ENCODE peak calls at places on chromosomes 16 and 17, in six cellular contexts. A is SK-N-SH, F is HepG2, C is H1, Q is GM12878, S is K562. J is an unnamed sample.

GRCh38 chr16:19884021-19884485 is 595 bp downstream of the GPRC5B start:
- DNase-seq in S (no peak), A (peak; percentile 70), Q (no peak), C (no peak), F (no peak), J (no peak)

GRCh38 chr17:72560303-72561247 is 439.8 kb downstream of the SOX9 start:
- DNase-seq in S (peak; percentile 77), A (peak; percentile 88), F (peak; percentile 68), Q (no peak), C (no peak), J (peak; percentile 87)

GRCh38 chr16:19294156-19294649 is 8.7 kb downstream of the CLEC19A start:
- DNase-seq in Q (peak; percentile 84), F (no peak), C (no peak), S (no peak), A (no peak), J (no peak)

GRCh38 chr16:49937886-49938285 is 82.0 kb upstream of the ZNF423 start:
- DNase-seq in C (no peak), F (no peak), S (no peak), Q (no peak), A (no peak), J (no peak)

GRCh38 chr17:31803494-31804213 is 55.4 kb downstream of the COPRS start:
- DNase-seq in A (no peak), F (peak; percentile 98), S (no peak), Q (no peak), C (no peak), J (peak; percentile 72)

GRCh38 chr17:6045621-6046357 is 24.4 kb upstream of the WSCD1 start:
- DNase-seq in F (no peak), A (no peak), C (no peak), Q (no peak), S (no peak), J (no peak)

GRCh38 chr17:44216173-44216572 is 3.3 kb downstream of the UBTF start:
- DNase-seq in S (no peak), A (no peak), Q (peak; percentile 71), F (no peak), C (no peak), J (no peak)

GRCh38 chr16:48323783-48324775 is 61.1 kb downstream of the SIAH1 start:
- DNase-seq in F (no peak), A (no peak), Q (no peak), S (no peak), C (no peak), J (no peak)

GRCh38 chr16:69408451-69408850 is 16.0 kb upstream of the CYB5B start:
- DNase-seq in F (no peak), S (no peak), A (no peak), C (no peak), Q (no peak), J (peak; percentile 88)

GRCh38 chr17:336110-337021 is 16.2 kb downstream of the RPH3AL start:
- DNase-seq in F (no peak), S (no peak), C (no peak), Q (no peak), A (peak; percentile 62), J (no peak)

GRCh38 chr17:1834378-1835149 is 4.8 kb downstream of the RPA1 start:
- DNase-seq in F (no peak), C (no peak), S (no peak), A (no peak), Q (peak; percentile 96), J (no peak)

GRCh38 chr17:38800237-38800760 is 943 bp upstream of the PIP4K2B start:
- DNase-seq in S (no peak), F (no peak), Q (no peak), A (no peak), C (no peak), J (no peak)

GRCh38 chr16:23318639-23319038 is 16.5 kb downstream of the SCNN1B start:
- DNase-seq in S (no peak), F (no peak), A (no peak), Q (no peak), C (no peak), J (no peak)

GRCh38 chr17:12667299-12667958 is 1.7 kb downstream of the MYOCD start:
- DNase-seq in S (peak; percentile 11), F (peak; percentile 62), Q (no peak), A (peak; percentile 13), C (peak; percentile 19), J (peak; percentile 70)

GRCh38 chr16:80958284-80958683 is 48.4 kb downstream of the CMC2 start:
- DNase-seq in A (no peak), F (no peak), S (no peak), C (no peak), Q (no peak), J (no peak)

GRCh38 chr17:7348478-7349242 is 3.3 kb upstream of the KCTD11 start:
- DNase-seq in A (no peak), S (no peak), F (no peak), Q (no peak), C (no peak), J (no peak)

GRCh38 chr16:58225965-58226602 is 28.2 kb upstream of the CSNK2A2 start:
- DNase-seq in F (no peak), A (no peak), S (peak; percentile 56), Q (no peak), C (no peak), J (no peak)

GRCh38 chr16:23871924-23872323 is 36.1 kb downstream of the PRKCB start:
- DNase-seq in A (no peak), F (no peak), S (no peak), C (no peak), Q (no peak), J (no peak)

GRCh38 chr17:35189291-35189690 is 4.9 kb downstream of the SLC35G3 start:
- DNase-seq in A (no peak), F (no peak), S (no peak), Q (no peak), C (no peak), J (no peak)

GRCh38 chr16:8920676-8921625 is 38.8 kb downstream of the LITAFD start:
- DNase-seq in F (no peak), A (no peak), Q (no peak), S (no peak), C (no peak), J (no peak)

DNA sequence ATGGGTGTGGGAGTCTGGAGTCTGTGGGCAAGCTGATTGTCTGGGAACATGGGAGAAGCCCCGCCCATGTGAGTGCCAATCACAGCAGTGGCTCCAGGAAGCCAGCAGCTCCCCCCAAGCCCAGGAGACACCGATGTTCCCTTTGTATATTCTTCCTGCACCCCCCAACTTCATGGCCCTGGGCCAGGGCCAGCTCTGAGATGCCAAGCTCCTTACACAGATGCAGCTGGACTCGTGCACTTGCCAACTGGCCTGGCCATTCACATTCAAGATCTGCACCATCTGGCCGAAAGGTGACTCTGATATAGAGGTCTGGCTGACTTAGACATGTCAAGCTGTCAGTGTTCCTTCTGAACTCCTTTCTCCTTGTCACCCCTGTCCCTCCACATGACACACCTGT is 50.5 kb downstream of the CACNG5 start:
- DNase-seq in S (no peak), A (no peak), F (no peak), Q (no peak), C (no peak), J (no peak)
- TF ChIP-seq CHD2 in S (no peak), A (no peak), F (no peak), Q (no peak), C (no peak), J (no peak)

GRCh38 chr17:16491131-16491702 is 776 bp downstream of the LRRC75A start:
- DNase-seq in F (no peak), S (no peak), A (peak; percentile 54), Q (no peak), C (no peak), J (no peak)

GRCh38 chr17:16486373-16487250 is 5.4 kb downstream of the LRRC75A start:
- DNase-seq in A (peak; percentile 81), C (no peak), S (no peak), Q (no peak), F (no peak), J (no peak)

GRCh38 chr17:16484445-16485169 is 7.4 kb downstream of the LRRC75A start:
- DNase-seq in S (no peak), C (no peak), F (no peak), Q (no peak), A (no peak), J (no peak)

GRCh38 chr17:16491703-16492612 is at the start of gene LRRC75A:
- DNase-seq in C (no peak), S (peak; percentile 79), Q (no peak), A (peak; percentile 92), F (no peak), J (no peak)

GRCh38 chr17:16488572-16488997 is 3.4 kb downstream of the LRRC75A start:
- DNase-seq in S (peak; percentile 22), F (no peak), A (no peak), C (no peak), Q (no peak), J (no peak)
- TF ChIP-seq CHD2 in S (no peak), F (no peak), A (no peak), C (no peak), Q (no peak), J (no peak)

DNA sequence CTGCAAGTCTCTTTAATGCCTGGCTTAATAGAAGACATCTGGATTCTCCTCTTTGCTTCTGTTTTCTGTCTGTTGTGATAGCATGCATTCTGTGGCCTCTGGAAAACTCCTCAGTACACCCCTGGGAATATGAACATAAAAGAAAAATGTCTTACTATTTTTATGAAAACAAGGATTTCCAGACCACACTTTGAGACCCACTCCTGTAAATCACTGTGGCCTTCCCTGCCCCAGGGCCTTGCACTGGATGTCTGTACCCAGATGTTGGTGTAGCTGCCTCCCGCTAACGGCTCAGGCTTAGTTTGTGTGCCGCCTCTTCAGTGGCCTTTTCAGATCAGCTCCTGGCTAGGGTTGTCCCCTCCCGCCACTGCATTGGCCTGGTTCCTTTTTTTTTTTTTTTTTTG is 126.6 kb downstream of the SOCS1 start:
- DNase-seq in Q (no peak), A (peak; percentile 78), F (no peak), S (no peak), C (no peak), J (no peak)
- TF ChIP-seq CHD2 in Q (no peak), A (peak; percentile 55), F (no peak), S (no peak), C (no peak), J (no peak)

GRCh38 chr16:27890866-27891265 is 172.6 kb downstream of the GSG1L start:
- DNase-seq in S (no peak), A (no peak), C (no peak), Q (no peak), F (no peak), J (no peak)
- TF ChIP-seq CHD2 in S (no peak), A (no peak), C (no peak), Q (no peak), F (no peak), J (no peak)